ENCODE peak calls at places on chromosomes 13 and 19, in six cellular contexts. One of them, this sample, is unnamed.

GRCh38 chr19:35013820-35014754 is 14.0 kb downstream of the GRAMD1A start:
- DNase-seq in GM06990: no peak
- DNase-seq in PC-3: no peak
- DNase-seq in pancreas: no peak
- DNase-seq in breast epithelium: no peak
- DNase-seq in mucosa of descending colon: peak
- DNase-seq in this sample: no peak

GRCh38 chr19:19214892-19215291 is 3.1 kb downstream of the NCAN start:
- DNase-seq in GM06990: no peak
- DNase-seq in PC-3: peak
- DNase-seq in pancreas: no peak
- DNase-seq in breast epithelium: no peak
- DNase-seq in mucosa of descending colon: peak
- DNase-seq in this sample: no peak

GRCh38 chr13:80400164-80400767 is 59.3 kb upstream of the SPRY2 start:
- DNase-seq in GM06990: no peak
- DNase-seq in PC-3: no peak
- DNase-seq in pancreas: no peak
- DNase-seq in breast epithelium: no peak
- DNase-seq in mucosa of descending colon: no peak
- DNase-seq in this sample: no peak

GRCh38 chr13:40190656-40191100 is 475.8 kb downstream of the FOXO1 start:
- DNase-seq in GM06990: no peak
- DNase-seq in PC-3: peak
- DNase-seq in pancreas: no peak
- DNase-seq in breast epithelium: no peak
- DNase-seq in mucosa of descending colon: peak
- DNase-seq in this sample: peak

GRCh38 chr19:46466536-46467199 is 4.7 kb downstream of the PNMA8A start:
- DNase-seq in GM06990: peak
- DNase-seq in PC-3: peak
- DNase-seq in pancreas: no peak
- DNase-seq in breast epithelium: no peak
- DNase-seq in mucosa of descending colon: peak
- DNase-seq in this sample: no peak

GRCh38 chr13:23570099-23570926 is at the start of gene TNFRSF19:
- DNase-seq in GM06990: no peak
- DNase-seq in PC-3: peak
- DNase-seq in pancreas: no peak
- DNase-seq in breast epithelium: no peak
- DNase-seq in mucosa of descending colon: no peak
- DNase-seq in this sample: peak

GRCh38 chr13:23808803-23809202 is 80.4 kb downstream of the MIPEP start:
- DNase-seq in GM06990: no peak
- DNase-seq in PC-3: no peak
- DNase-seq in pancreas: no peak
- DNase-seq in breast epithelium: no peak
- DNase-seq in mucosa of descending colon: no peak
- DNase-seq in this sample: no peak

GRCh38 chr19:58518261-58519086 is 1.1 kb downstream of the ZBTB45 start:
- DNase-seq in GM06990: no peak
- DNase-seq in PC-3: peak
- DNase-seq in pancreas: peak
- DNase-seq in breast epithelium: no peak
- DNase-seq in mucosa of descending colon: no peak
- DNase-seq in this sample: no peak

GRCh38 chr13:73671011-73671410 is 463.2 kb downstream of the KLF12 start:
- DNase-seq in GM06990: no peak
- DNase-seq in PC-3: peak
- DNase-seq in pancreas: no peak
- DNase-seq in breast epithelium: no peak
- DNase-seq in mucosa of descending colon: no peak
- DNase-seq in this sample: no peak

GRCh38 chr13:35283856-35284255 is 192.6 kb downstream of the MAB21L1 start:
- DNase-seq in GM06990: no peak
- DNase-seq in PC-3: peak
- DNase-seq in pancreas: no peak
- DNase-seq in breast epithelium: no peak
- DNase-seq in mucosa of descending colon: peak
- DNase-seq in this sample: no peak

GRCh38 chr19:50659318-50660082 is 10.3 kb downstream of the C19orf81 start:
- DNase-seq in GM06990: no peak
- DNase-seq in PC-3: no peak
- DNase-seq in pancreas: no peak
- DNase-seq in breast epithelium: no peak
- DNase-seq in mucosa of descending colon: no peak
- DNase-seq in this sample: no peak

GRCh38 chr19:8392017-8392591 is 1.9 kb downstream of the RAB11B start:
- DNase-seq in GM06990: no peak
- DNase-seq in PC-3: no peak
- DNase-seq in pancreas: peak
- DNase-seq in breast epithelium: no peak
- DNase-seq in mucosa of descending colon: no peak
- DNase-seq in this sample: no peak

GRCh38 chr19:38949580-38950367 is 19.0 kb downstream of the MRPS12 start:
- DNase-seq in GM06990: peak
- DNase-seq in PC-3: peak
- DNase-seq in pancreas: peak
- DNase-seq in breast epithelium: peak
- DNase-seq in mucosa of descending colon: peak
- DNase-seq in this sample: no peak

GRCh38 chr13:28423010-28423409 is 71.9 kb downstream of the FLT1 start:
- DNase-seq in GM06990: peak
- DNase-seq in PC-3: no peak
- DNase-seq in pancreas: no peak
- DNase-seq in breast epithelium: no peak
- DNase-seq in mucosa of descending colon: peak
- DNase-seq in this sample: no peak

GRCh38 chr13:41568143-41568989 is 111.0 kb downstream of the RGCC start:
- DNase-seq in GM06990: no peak
- DNase-seq in PC-3: no peak
- DNase-seq in pancreas: no peak
- DNase-seq in breast epithelium: no peak
- DNase-seq in mucosa of descending colon: no peak
- DNase-seq in this sample: no peak

GRCh38 chr19:57103573-57104277 is 16.1 kb upstream of the USP29 start:
- DNase-seq in GM06990: no peak
- DNase-seq in PC-3: peak
- DNase-seq in pancreas: no peak
- DNase-seq in breast epithelium: no peak
- DNase-seq in mucosa of descending colon: peak
- DNase-seq in this sample: peak

GRCh38 chr13:44013666-44014291 is 134.1 kb downstream of the LACC1 start:
- DNase-seq in GM06990: no peak
- DNase-seq in PC-3: peak
- DNase-seq in pancreas: no peak
- DNase-seq in breast epithelium: no peak
- DNase-seq in mucosa of descending colon: no peak
- DNase-seq in this sample: peak

GRCh38 chr13:112781287-112781686 is 91.4 kb downstream of the ATP11A start:
- DNase-seq in GM06990: no peak
- DNase-seq in PC-3: no peak
- DNase-seq in pancreas: no peak
- DNase-seq in breast epithelium: no peak
- DNase-seq in mucosa of descending colon: no peak
- DNase-seq in this sample: no peak

GRCh38 chr13:61546413-61546812 is 130.8 kb upstream of the PCDH20 start:
- DNase-seq in GM06990: no peak
- DNase-seq in PC-3: no peak
- DNase-seq in pancreas: no peak
- DNase-seq in breast epithelium: no peak
- DNase-seq in mucosa of descending colon: no peak
- DNase-seq in this sample: no peak

GRCh38 chr13:48398450-48399095 is 14.3 kb downstream of the LPAR6 start:
- DNase-seq in GM06990: no peak
- DNase-seq in PC-3: no peak
- DNase-seq in pancreas: no peak
- DNase-seq in breast epithelium: no peak
- DNase-seq in mucosa of descending colon: no peak
- DNase-seq in this sample: no peak

GRCh38 chr13:107043016-107043957 is 475.4 kb upstream of the ARGLU1 start:
- DNase-seq in GM06990: no peak
- DNase-seq in PC-3: no peak
- DNase-seq in pancreas: no peak
- DNase-seq in breast epithelium: no peak
- DNase-seq in mucosa of descending colon: no peak
- DNase-seq in this sample: no peak

GRCh38 chr19:50252111-50252886 is 48.9 kb downstream of the MYH14 start:
- DNase-seq in GM06990: peak
- DNase-seq in PC-3: peak
- DNase-seq in pancreas: no peak
- DNase-seq in breast epithelium: no peak
- DNase-seq in mucosa of descending colon: peak
- DNase-seq in this sample: no peak

GRCh38 chr13:112743451-112744305 is 53.8 kb downstream of the ATP11A start:
- DNase-seq in GM06990: no peak
- DNase-seq in PC-3: no peak
- DNase-seq in pancreas: no peak
- DNase-seq in breast epithelium: no peak
- DNase-seq in mucosa of descending colon: no peak
- DNase-seq in this sample: no peak

GRCh38 chr13:19864339-19865309 is 1.2 kb upstream of the ZMYM5 start:
- DNase-seq in GM06990: no peak
- DNase-seq in PC-3: peak
- DNase-seq in pancreas: peak
- DNase-seq in breast epithelium: peak
- DNase-seq in mucosa of descending colon: peak
- DNase-seq in this sample: no peak

GRCh38 chr19:6047741-6048231 is 62.5 kb downstream of the RFX2 start:
- DNase-seq in GM06990: no peak
- DNase-seq in PC-3: peak
- DNase-seq in pancreas: no peak
- DNase-seq in breast epithelium: peak
- DNase-seq in mucosa of descending colon: peak
- DNase-seq in this sample: no peak

GRCh38 chr13:55439450-55439849 is 1701.3 kb upstream of the PRR20A start:
- DNase-seq in GM06990: no peak
- DNase-seq in PC-3: no peak
- DNase-seq in pancreas: no peak
- DNase-seq in breast epithelium: no peak
- DNase-seq in mucosa of descending colon: no peak
- DNase-seq in this sample: no peak

GRCh38 chr19:13417054-13417453 is 89.2 kb downstream of the CACNA1A start:
- DNase-seq in GM06990: peak
- DNase-seq in PC-3: peak
- DNase-seq in pancreas: no peak
- DNase-seq in breast epithelium: no peak
- DNase-seq in mucosa of descending colon: no peak
- DNase-seq in this sample: no peak

GRCh38 chr13:73059460-73060250 is 850 bp downstream of the KLF5 start:
- DNase-seq in GM06990: no peak
- DNase-seq in PC-3: peak
- DNase-seq in pancreas: peak
- DNase-seq in breast epithelium: peak
- DNase-seq in mucosa of descending colon: no peak
- DNase-seq in this sample: no peak

GRCh38 chr13:60019119-60019993 is 144.4 kb downstream of the DIAPH3 start:
- DNase-seq in GM06990: peak
- DNase-seq in PC-3: no peak
- DNase-seq in pancreas: no peak
- DNase-seq in breast epithelium: no peak
- DNase-seq in mucosa of descending colon: no peak
- DNase-seq in this sample: peak

GRCh38 chr19:58356236-58356970 is 3.1 kb upstream of the A1BG start:
- DNase-seq in GM06990: peak
- DNase-seq in PC-3: no peak
- DNase-seq in pancreas: no peak
- DNase-seq in breast epithelium: no peak
- DNase-seq in mucosa of descending colon: no peak
- DNase-seq in this sample: no peak

GRCh38 chr13:60759499-60759898 is 362.5 kb downstream of the TDRD3 start:
- DNase-seq in GM06990: no peak
- DNase-seq in PC-3: peak
- DNase-seq in pancreas: no peak
- DNase-seq in breast epithelium: no peak
- DNase-seq in mucosa of descending colon: peak
- DNase-seq in this sample: no peak

GRCh38 chr19:38035515-38036495 is 128.8 kb downstream of the SIPA1L3 start:
- DNase-seq in GM06990: no peak
- DNase-seq in PC-3: no peak
- DNase-seq in pancreas: no peak
- DNase-seq in breast epithelium: no peak
- DNase-seq in mucosa of descending colon: no peak
- DNase-seq in this sample: no peak

GRCh38 chr13:85520445-85520844 is 278.8 kb downstream of the SLITRK6 start:
- DNase-seq in GM06990: no peak
- DNase-seq in PC-3: peak
- DNase-seq in pancreas: no peak
- DNase-seq in breast epithelium: no peak
- DNase-seq in mucosa of descending colon: no peak
- DNase-seq in this sample: no peak

GRCh38 chr19:17802137-17802858 is 7.4 kb downstream of the B3GNT3 start:
- DNase-seq in GM06990: no peak
- DNase-seq in PC-3: no peak
- DNase-seq in pancreas: no peak
- DNase-seq in breast epithelium: no peak
- DNase-seq in mucosa of descending colon: no peak
- DNase-seq in this sample: no peak

GRCh38 chr19:36152061-36152885 is at the start of gene COX7A1:
- DNase-seq in GM06990: no peak
- DNase-seq in PC-3: no peak
- DNase-seq in pancreas: no peak
- DNase-seq in breast epithelium: no peak
- DNase-seq in mucosa of descending colon: no peak
- DNase-seq in this sample: no peak
- H3K4me3 ChIP-seq in GM06990: no peak
- H3K4me3 ChIP-seq in PC-3: no peak
- H3K4me3 ChIP-seq in pancreas: peak
- H3K4me3 ChIP-seq in breast epithelium: peak
- H3K4me3 ChIP-seq in mucosa of descending colon: no peak
- H3K4me3 ChIP-seq in this sample: peak

GRCh38 chr19:4723465-4724251 is at the start of gene DPP9:
- DNase-seq in GM06990: peak
- DNase-seq in PC-3: peak
- DNase-seq in pancreas: peak
- DNase-seq in breast epithelium: peak
- DNase-seq in mucosa of descending colon: peak
- DNase-seq in this sample: peak
- TF ChIP-seq CTCF in GM06990: peak
- TF ChIP-seq CTCF in PC-3: peak
- TF ChIP-seq CTCF in pancreas: no peak
- TF ChIP-seq CTCF in breast epithelium: peak
- TF ChIP-seq CTCF in mucosa of descending colon: no peak
- TF ChIP-seq CTCF in this sample: peak

GRCh38 chr19:48717059-48717395 is 2.5 kb downstream of the MAMSTR start:
- DNase-seq in GM06990: no peak
- DNase-seq in PC-3: no peak
- DNase-seq in pancreas: no peak
- DNase-seq in breast epithelium: no peak
- DNase-seq in mucosa of descending colon: no peak
- DNase-seq in this sample: no peak
- H3K4me3 ChIP-seq in GM06990: no peak
- H3K4me3 ChIP-seq in PC-3: no peak
- H3K4me3 ChIP-seq in pancreas: peak
- H3K4me3 ChIP-seq in breast epithelium: peak
- H3K4me3 ChIP-seq in mucosa of descending colon: no peak
- H3K4me3 ChIP-seq in this sample: peak

GRCh38 chr19:10690351-10690781 is 10.9 kb upstream of the QTRT1 start:
- DNase-seq in GM06990: no peak
- DNase-seq in PC-3: no peak
- DNase-seq in pancreas: no peak
- DNase-seq in breast epithelium: no peak
- DNase-seq in mucosa of descending colon: no peak
- DNase-seq in this sample: peak
- TF ChIP-seq CTCF in GM06990: no peak
- TF ChIP-seq CTCF in PC-3: no peak
- TF ChIP-seq CTCF in pancreas: no peak
- TF ChIP-seq CTCF in breast epithelium: no peak
- TF ChIP-seq CTCF in mucosa of descending colon: no peak
- TF ChIP-seq CTCF in this sample: no peak

GRCh38 chr13:97141564-97142005 is 80.5 kb upstream of the MBNL2 start:
- DNase-seq in GM06990: no peak
- DNase-seq in PC-3: peak
- DNase-seq in pancreas: no peak
- DNase-seq in breast epithelium: no peak
- DNase-seq in mucosa of descending colon: peak
- DNase-seq in this sample: peak
- H3K4me3 ChIP-seq in GM06990: no peak
- H3K4me3 ChIP-seq in PC-3: peak
- H3K4me3 ChIP-seq in pancreas: no peak
- H3K4me3 ChIP-seq in breast epithelium: peak
- H3K4me3 ChIP-seq in mucosa of descending colon: peak
- H3K4me3 ChIP-seq in this sample: no peak

This sample was measured in AG09309.